ENCODE peak calls at places on chromosomes 1 and 21, in ten cellular contexts. Y is tibial nerve, J is GM13976, D is BJ, M is astrocyte of the cerebellum, N is glutamatergic neuron, S is cardiac muscle cell, T is cardiac fibroblast, Z is prostate gland, E is foreskin fibroblast. C is an unnamed sample.

GRCh38 chr1:247528812-247529474 is 7.3 kb downstream of the OR2C3 start:
- DNase-seq in N (no peak), S (no peak), Z (peak), M (no peak), D (no peak), T (no peak), E (no peak), Y (no peak), J (no peak), C (no peak)

GRCh38 chr1:184387871-184388670 is 1.2 kb downstream of the C1orf21 start:
- DNase-seq in E (peak), D (peak), N (peak), J (peak), M (no peak), T (peak), S (peak), Z (peak), Y (no peak), C (peak)

GRCh38 chr1:234844479-234845031 is 234.6 kb upstream of the IRF2BP2 start:
- DNase-seq in Z (no peak), Y (no peak), J (no peak), T (peak), D (no peak), N (no peak), E (no peak), M (no peak), S (no peak), C (no peak)

GRCh38 chr1:190479537-190479936 is 1.9 kb upstream of the BRINP3 start:
- DNase-seq in M (no peak), J (no peak), E (no peak), T (no peak), Z (no peak), N (peak), D (no peak), Y (no peak), S (no peak), C (no peak)

GRCh38 chr1:42146127-42146915 is 6.9 kb upstream of the GUCA2B start:
- DNase-seq in Z (no peak), D (no peak), S (no peak), Y (no peak), J (no peak), E (no peak), M (no peak), T (no peak), N (no peak), C (no peak)

GRCh38 chr21:37595944-37596343 is 229.4 kb downstream of the DYRK1A start:
- DNase-seq in M (no peak), Y (no peak), J (no peak), T (no peak), E (no peak), Z (no peak), N (no peak), S (no peak), D (no peak), C (no peak)

GRCh38 chr1:174605198-174605597 is 157.4 kb downstream of the GPR52 start:
- DNase-seq in T (no peak), D (no peak), Z (no peak), M (no peak), S (no peak), Y (no peak), E (no peak), J (no peak), N (no peak), C (no peak)

GRCh38 chr1:161179698-161180097 is 2.4 kb upstream of the B4GALT3 start:
- DNase-seq in Z (no peak), Y (no peak), S (no peak), T (no peak), M (no peak), J (no peak), N (no peak), D (no peak), E (no peak), C (no peak)

GRCh38 chr1:196142111-196142510 is 466.1 kb downstream of the KCNT2 start:
- DNase-seq in E (no peak), J (no peak), M (no peak), Y (no peak), N (no peak), Z (no peak), D (no peak), T (no peak), S (no peak), C (no peak)

GRCh38 chr1:242449211-242449610 is 75.3 kb downstream of the PLD5 start:
- DNase-seq in D (no peak), Y (no peak), N (no peak), Z (no peak), S (no peak), T (no peak), J (no peak), E (peak), M (no peak), C (no peak)

GRCh38 chr1:242455052-242455361 is 69.5 kb downstream of the PLD5 start:
- DNase-seq in J (no peak), D (no peak), T (no peak), Y (no peak), Z (no peak), S (no peak), E (no peak), M (no peak), N (no peak), C (no peak)

GRCh38 chr1:242452573-242452972 is 71.9 kb downstream of the PLD5 start:
- DNase-seq in Y (no peak), S (no peak), J (no peak), M (no peak), Z (no peak), N (no peak), E (no peak), D (no peak), T (no peak), C (no peak)

GRCh38 chr1:242454262-242455051 is 70.0 kb downstream of the PLD5 start:
- DNase-seq in E (peak), S (peak), N (no peak), D (no peak), Z (no peak), J (peak), Y (no peak), M (peak), T (peak), C (no peak)
- TF ChIP-seq CTCF in E (peak), S (peak), N (peak), D (peak), Z (peak), J (peak), Y (peak), M (peak), T (peak), C (peak)

GRCh38 chr1:109112056-109112651 is 1.8 kb upstream of the ELAPOR1 start:
- DNase-seq in E (peak), Y (no peak), J (peak), N (no peak), M (no peak), D (no peak), Z (no peak), S (peak), T (peak), C (no peak)
- TF ChIP-seq CTCF in E (peak), Y (no peak), J (no peak), N (no peak), M (peak), D (peak), Z (no peak), S (peak), T (peak), C (peak)

DNA sequence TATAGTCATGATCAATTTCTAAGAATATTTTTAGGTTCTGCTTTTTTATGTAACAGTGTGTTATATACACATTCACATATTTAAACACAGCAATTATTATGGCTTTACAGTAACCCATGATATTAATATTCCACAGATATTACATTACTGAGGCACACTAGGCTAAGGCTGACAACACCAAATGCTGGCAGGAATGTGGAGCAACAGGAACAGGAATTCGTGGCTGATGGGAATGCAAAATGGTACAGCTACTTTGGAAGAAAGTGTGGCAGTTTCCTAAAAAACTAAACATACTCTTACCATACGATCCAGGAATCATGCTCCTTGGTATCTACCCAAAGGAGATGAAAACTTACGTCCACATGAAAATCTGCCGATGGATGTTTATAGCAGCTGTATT is 1.9 kb upstream of the KCNJ9 start:
- DNase-seq in N (no peak), E (no peak), D (no peak), M (no peak), T (no peak), J (no peak), S (no peak), Y (no peak), Z (no peak), C (no peak)
- TF ChIP-seq CTCF in N (no peak), E (no peak), D (peak), M (no peak), T (no peak), J (no peak), S (no peak), Y (no peak), Z (no peak), C (no peak)

GRCh38 chr1:40906781-40907400 is 44.7 kb upstream of the CITED4 start:
- DNase-seq in D (no peak), N (no peak), Z (no peak), Y (no peak), E (no peak), J (no peak), S (no peak), M (no peak), T (no peak), C (no peak)

GRCh38 chr1:40909281-40909680 is 47.1 kb upstream of the CITED4 start:
- DNase-seq in T (no peak), Z (no peak), S (no peak), M (no peak), Y (no peak), D (no peak), J (no peak), N (no peak), E (no peak), C (no peak)

GRCh38 chr1:40911105-40911504 is 48.9 kb upstream of the CITED4 start:
- DNase-seq in Y (no peak), T (no peak), M (no peak), D (no peak), S (no peak), E (no peak), N (no peak), J (no peak), Z (no peak), C (no peak)

GRCh38 chr1:40903106-40903505 is 40.9 kb upstream of the CITED4 start:
- DNase-seq in S (no peak), J (no peak), E (no peak), T (no peak), D (no peak), M (no peak), Y (no peak), N (no peak), Z (no peak), C (no peak)

DNA sequence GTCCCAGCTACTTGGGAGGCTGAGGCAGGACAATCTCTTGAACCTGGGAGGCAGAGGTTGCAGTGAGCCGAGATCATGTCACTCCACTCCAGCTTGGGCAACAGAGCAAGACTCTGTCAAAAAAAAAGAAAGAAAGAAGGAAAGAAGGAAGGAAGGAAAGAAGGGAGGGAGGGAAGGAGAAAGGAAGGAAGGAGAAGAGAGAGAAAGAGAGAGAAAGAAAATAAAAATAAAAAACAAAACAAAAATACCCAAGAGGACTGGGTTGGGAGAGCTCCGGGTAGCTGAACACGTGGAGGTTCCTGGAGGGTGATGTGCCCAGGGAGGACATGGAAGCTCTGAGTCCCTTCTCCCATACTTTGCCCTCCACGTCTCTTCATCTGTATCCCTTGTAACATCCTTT is 45.7 kb upstream of the CITED4 start:
- DNase-seq in Z (no peak), E (no peak), T (no peak), N (no peak), S (no peak), D (no peak), J (no peak), M (no peak), Y (no peak), C (no peak)
- TF ChIP-seq CTCF in Z (no peak), E (no peak), T (no peak), N (no peak), S (no peak), D (no peak), J (no peak), M (no peak), Y (no peak), C (no peak)

DNA sequence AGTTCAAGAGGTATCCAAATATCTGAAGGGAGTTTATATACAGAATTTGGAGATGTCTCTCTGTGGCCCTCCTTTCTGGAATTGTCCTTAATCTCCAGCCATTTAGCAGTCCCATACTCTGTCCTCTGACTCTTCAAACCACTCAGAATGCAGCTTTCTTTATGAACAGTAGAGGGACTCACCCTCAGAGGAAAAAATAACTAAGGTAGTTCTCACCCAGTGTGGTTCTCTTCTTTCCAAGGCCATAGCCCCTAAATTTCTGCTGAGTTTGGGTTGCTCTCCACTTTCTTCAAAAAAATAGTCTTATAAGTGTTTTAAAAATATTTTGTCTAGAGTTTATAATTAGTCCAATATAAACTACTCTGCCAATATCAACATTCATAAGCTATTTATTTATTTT is 369.7 kb downstream of the MATN1 start:
- DNase-seq in Y (no peak), E (no peak), J (no peak), T (no peak), N (no peak), Z (no peak), M (no peak), S (peak), D (no peak), C (no peak)
- TF ChIP-seq CTCF in Y (no peak), E (peak), J (no peak), T (no peak), N (peak), Z (peak), M (peak), S (peak), D (peak), C (peak)

GRCh38 chr1:67686272-67687197 is 1.5 kb downstream of the GADD45A start:
- DNase-seq in Z (peak), D (peak), M (peak), N (peak), J (peak), T (peak), E (peak), Y (peak), S (peak), C (peak)
- TF ChIP-seq CTCF in Z (no peak), D (no peak), M (no peak), N (no peak), J (no peak), T (no peak), E (no peak), Y (no peak), S (no peak), C (no peak)

C was measured in AG09319.